ENCODE peak calls at places on chromosomes 3 and 15, in eight cellular contexts. P is sciatic nerve; H is posterior vena cava; E is activated T-helper 1 cell treated with anti-CD3 and anti-CD28 coated beads, Interleukin-2, amount 50 U/mL, for 16 hours; F is HS-5; J is fibroblast of villous mesenchyme; Z is GM04503; V is T-helper 17 cell. X is an unnamed sample.

GRCh38 chr3:88061749-88062148 is 2.7 kb downstream of the ZNF654 start:
- DNase-seq in F (no peak), Z (no peak), P (no peak), J (peak), V (no peak), E (no peak), H (no peak), X (no peak)

GRCh38 chr3:115974940-115975339 is 351.6 kb downstream of the GAP43 start:
- DNase-seq in H (no peak), V (no peak), Z (no peak), E (no peak), J (peak), F (no peak), P (no peak), X (no peak)

GRCh38 chr3:46651084-46651483 is 38.8 kb downstream of the FAM240A start:
- DNase-seq in Z (no peak), P (no peak), V (no peak), F (no peak), J (no peak), H (no peak), E (no peak), X (no peak)

GRCh38 chr3:190064112-190064511 is 56.6 kb downstream of the P3H2 start:
- DNase-seq in E (no peak), F (peak), P (no peak), Z (peak), J (peak), H (no peak), V (no peak), X (peak)

GRCh38 chr3:67685499-67685898 is 31.1 kb upstream of the SUCLG2 start:
- DNase-seq in Z (no peak), J (peak), E (no peak), V (no peak), H (no peak), P (no peak), F (no peak), X (no peak)

GRCh38 chr3:104952587-104952986 is 414.1 kb upstream of the ALCAM start:
- DNase-seq in Z (peak), E (no peak), H (no peak), F (peak), J (peak), V (no peak), P (no peak), X (peak)

GRCh38 chr3:184218814-184219213 is 10.6 kb upstream of the VWA5B2 start:
- DNase-seq in P (no peak), H (no peak), V (no peak), E (no peak), J (no peak), F (no peak), Z (no peak), X (no peak)

GRCh38 chr15:52362497-52362896 is 66.9 kb upstream of the MYO5C start:
- DNase-seq in Z (peak), F (peak), P (no peak), E (no peak), J (peak), V (no peak), H (no peak), X (no peak)

GRCh38 chr15:84956199-84956598 is 25.5 kb upstream of the PDE8A start:
- DNase-seq in V (no peak), E (no peak), J (no peak), P (no peak), H (no peak), F (no peak), Z (no peak), X (no peak)

GRCh38 chr3:14289590-14290453 is 111.2 kb downstream of the LSM3 start:
- DNase-seq in P (no peak), J (peak), E (no peak), F (peak), H (no peak), V (no peak), Z (peak), X (peak)

GRCh38 chr3:73624363-73625123 is at the start of gene PDZRN3:
- DNase-seq in J (peak), E (no peak), H (peak), P (peak), Z (no peak), F (peak), V (no peak), X (no peak)

GRCh38 chr15:63019539-63020109 is 22.9 kb upstream of the TPM1 start:
- DNase-seq in J (peak), V (no peak), E (no peak), H (no peak), Z (no peak), P (no peak), F (peak), X (peak)

GRCh38 chr15:43241100-43241499 is 20.3 kb upstream of the EPB42 start:
- DNase-seq in J (no peak), F (no peak), H (peak), P (no peak), E (no peak), Z (peak), V (no peak), X (no peak)

GRCh38 chr3:195102609-195103467 is 168.1 kb downstream of the XXYLT1 start:
- DNase-seq in H (peak), V (no peak), Z (peak), J (peak), F (peak), E (no peak), P (peak), X (peak)

GRCh38 chr15:44591326-44591725 is 54.4 kb downstream of the EIF3J start:
- DNase-seq in Z (no peak), H (no peak), F (no peak), V (no peak), J (no peak), E (no peak), P (no peak), X (no peak)

GRCh38 chr3:5226783-5227182 is 39.3 kb downstream of the EDEM1 start:
- DNase-seq in F (no peak), H (no peak), P (no peak), J (peak), V (no peak), E (no peak), Z (no peak), X (peak)

GRCh38 chr3:180913582-180914404 is 1.3 kb downstream of the FXR1 start:
- DNase-seq in E (no peak), J (peak), V (no peak), F (no peak), H (no peak), Z (no peak), P (no peak), X (no peak)

GRCh38 chr3:53044371-53045106 is 1.3 kb downstream of the SFMBT1 start:
- DNase-seq in E (peak), Z (no peak), H (peak), J (peak), P (no peak), V (peak), F (peak), X (no peak)

GRCh38 chr3:27311400-27311799 is 57.8 kb downstream of the NEK10 start:
- DNase-seq in P (no peak), H (no peak), F (peak), J (peak), V (no peak), Z (peak), E (no peak), X (peak)

GRCh38 chr3:3799173-3800075 is at the start of gene LRRN1:
- DNase-seq in F (no peak), V (no peak), J (no peak), P (peak), Z (no peak), H (peak), E (no peak), X (no peak)

GRCh38 chr3:31288641-31289100 is 244.1 kb upstream of the STT3B start:
- DNase-seq in V (no peak), F (no peak), Z (no peak), E (no peak), H (no peak), J (peak), P (peak), X (no peak)

GRCh38 chr3:9301798-9302197 is 52.4 kb upstream of the SRGAP3 start:
- DNase-seq in F (no peak), E (no peak), Z (no peak), H (no peak), J (no peak), V (no peak), P (no peak), X (no peak)

GRCh38 chr3:36866358-36866757 is 78.5 kb downstream of the TRANK1 start:
- DNase-seq in F (peak), Z (no peak), V (no peak), E (no peak), J (no peak), P (no peak), H (no peak), X (no peak)

GRCh38 chr3:122356402-122356801 is 26.6 kb downstream of the MIX23 start:
- DNase-seq in Z (no peak), E (no peak), J (peak), F (no peak), P (no peak), V (peak), H (no peak), X (no peak)

GRCh38 chr3:156677536-156677935 is 3.1 kb downstream of the TIPARP start:
- DNase-seq in H (no peak), E (no peak), P (no peak), J (no peak), F (no peak), V (no peak), Z (no peak), X (no peak)

GRCh38 chr3:55426486-55426885 is 60.6 kb downstream of the WNT5A start:
- DNase-seq in P (no peak), F (no peak), H (no peak), V (no peak), E (no peak), Z (no peak), J (no peak), X (no peak)

GRCh38 chr3:39748002-39748401 is 61.4 kb upstream of the MYRIP start:
- DNase-seq in P (no peak), H (no peak), Z (no peak), J (no peak), E (no peak), V (no peak), F (no peak), X (no peak)

GRCh38 chr3:30944124-30944523 is 49.7 kb upstream of the GADL1 start:
- DNase-seq in E (no peak), H (no peak), Z (no peak), F (no peak), V (no peak), P (no peak), J (no peak), X (no peak)

GRCh38 chr3:90010341-90010740 is 902.9 kb downstream of the EPHA3 start:
- DNase-seq in H (no peak), E (no peak), P (no peak), F (peak), Z (no peak), J (peak), V (no peak), X (no peak)

GRCh38 chr3:48403533-48404439 is 26.1 kb downstream of the PLXNB1 start:
- DNase-seq in E (no peak), P (no peak), V (no peak), H (peak), J (no peak), Z (no peak), F (no peak), X (no peak)

GRCh38 chr15:68603951-68604350 is 25.2 kb downstream of the CORO2B start:
- DNase-seq in E (no peak), Z (no peak), F (no peak), H (no peak), P (no peak), J (no peak), V (no peak), X (no peak)

GRCh38 chr15:62063851-62064635 is 2.7 kb upstream of the C2CD4A start:
- DNase-seq in E (no peak), F (no peak), P (no peak), Z (no peak), J (peak), H (no peak), V (no peak), X (no peak)

GRCh38 chr15:67833504-67834248 is 6.2 kb downstream of the RNU6-1 start:
- DNase-seq in Z (no peak), E (no peak), J (peak), P (peak), H (peak), V (no peak), F (no peak), X (no peak)

GRCh38 chr15:81504170-81504905 is 130.3 kb upstream of the TMC3 start:
- DNase-seq in V (no peak), J (peak), Z (no peak), H (no peak), P (no peak), E (no peak), F (peak), X (peak)

GRCh38 chr15:29115093-29115991 is 154.3 kb downstream of the NSMCE3 start:
- DNase-seq in F (no peak), P (no peak), E (no peak), J (no peak), V (no peak), H (no peak), Z (no peak), X (no peak)

GRCh38 chr15:85415779-85416178 is 35.4 kb downstream of the AKAP13 start:
- DNase-seq in P (no peak), F (no peak), H (no peak), V (no peak), Z (no peak), E (no peak), J (no peak), X (no peak)

GRCh38 chr3:167776144-167776685 is 40.7 kb downstream of the SERPINI1 start:
- DNase-seq in E (no peak), J (no peak), F (no peak), P (no peak), V (no peak), Z (no peak), H (no peak), X (no peak)

GRCh38 chr3:147699175-147699838 is 290.1 kb downstream of the ZIC1 start:
- DNase-seq in P (no peak), J (peak), H (no peak), F (peak), E (no peak), Z (peak), V (no peak), X (peak)

GRCh38 chr3:112134335-112135124 is 1.5 kb upstream of the GCSAM start:
- DNase-seq in J (peak), Z (no peak), H (no peak), P (no peak), E (no peak), F (no peak), V (no peak), X (no peak)